ENCODE peak calls at places on chromosome 21, in seven cellular contexts. A is CD8-positive, alpha-beta T cell; T is fibroblast of mammary gland; Z is astrocyte of the cerebellum; V is sigmoid colon; M is lower lobe of right lung; G is brain microvascular endothelial cell. O is an unnamed sample.

GRCh38 chr21:46639489-46640386 is 4.3 kb downstream of the PRMT2 start:
- DNase-seq in A (no peak), T (peak; percentile 46), Z (no peak), V (no peak), M (no peak), G (no peak), O (no peak)

GRCh38 chr21:44582980-44583799 is 2.8 kb upstream of the KRTAP10-5 start:
- DNase-seq in A (no peak), T (no peak), Z (no peak), V (no peak), M (no peak), G (no peak), O (no peak)

GRCh38 chr21:44568261-44568660 is 5.3 kb upstream of the KRTAP10-4 start:
- DNase-seq in A (no peak), T (no peak), Z (no peak), V (no peak), M (peak; percentile 35), G (no peak), O (no peak)

GRCh38 chr21:16305686-16306085 is 575.9 kb downstream of the USP25 start:
- DNase-seq in A (no peak), T (peak; percentile 67), Z (peak; percentile 86), V (no peak), M (no peak), G (peak; percentile 18), O (no peak)

GRCh38 chr21:15289896-15290841 is 225.4 kb upstream of the NRIP1 start:
- DNase-seq in A (peak; percentile 17), T (no peak), Z (no peak), V (peak; percentile 64), M (peak; percentile 51), G (no peak), O (no peak)

GRCh38 chr21:46161180-46161799 is 5.9 kb upstream of the FTCD start:
- DNase-seq in A (no peak), T (no peak), Z (no peak), V (peak; percentile 58), M (no peak), G (no peak), O (peak; percentile 73)

GRCh38 chr21:32889596-32889995 is 118.0 kb upstream of the PAXBP1 start:
- DNase-seq in A (no peak), T (peak; percentile 44), Z (no peak), V (no peak), M (no peak), G (no peak), O (no peak)

GRCh38 chr21:21007606-21008005 is 9.4 kb downstream of the NCAM2 start:
- DNase-seq in A (no peak), T (no peak), Z (no peak), V (no peak), M (no peak), G (no peak), O (no peak)

GRCh38 chr21:44461005-44461404 is 5.7 kb downstream of the LRRC3 start:
- DNase-seq in A (no peak), T (no peak), Z (no peak), V (peak; percentile 53), M (no peak), G (no peak), O (no peak)

GRCh38 chr21:20997308-20997632 is 939 bp upstream of the NCAM2 start:
- DNase-seq in A (no peak), T (no peak), Z (no peak), V (no peak), M (no peak), G (no peak), O (no peak)

GRCh38 chr21:46294647-46295176 is 8.6 kb downstream of the YBEY start:
- DNase-seq in A (no peak), T (peak; percentile 72), Z (peak; percentile 43), V (no peak), M (peak; percentile 63), G (peak; percentile 55), O (no peak)

GRCh38 chr21:45856940-45857339 is 124.6 kb upstream of the COL6A1 start:
- DNase-seq in A (no peak), T (no peak), Z (no peak), V (no peak), M (no peak), G (no peak), O (no peak)

GRCh38 chr21:45974073-45975016 is 7.2 kb upstream of the COL6A1 start:
- DNase-seq in A (no peak), T (peak; percentile 84), Z (peak; percentile 57), V (peak; percentile 89), M (peak; percentile 48), G (peak; percentile 44), O (peak; percentile 87)

GRCh38 chr21:46145840-46146691 is 9.3 kb downstream of the FTCD start:
- DNase-seq in A (peak; percentile 9), T (no peak), Z (no peak), V (peak; percentile 61), M (peak; percentile 39), G (no peak), O (no peak)

GRCh38 chr21:38219049-38219628 is 37.7 kb upstream of the KCNJ15 start:
- DNase-seq in A (peak; percentile 39), T (peak; percentile 91), Z (peak; percentile 65), V (peak; percentile 84), M (peak; percentile 80), G (peak; percentile 63), O (no peak)

GRCh38 chr21:31278511-31279155 is 65.4 kb downstream of the TIAM1 start:
- DNase-seq in A (no peak), T (peak; percentile 11), Z (no peak), V (no peak), M (no peak), G (peak; percentile 35), O (no peak)

GRCh38 chr21:29449306-29449940 is 150.7 kb downstream of the BACH1 start:
- DNase-seq in A (peak; percentile 41), T (no peak), Z (no peak), V (no peak), M (no peak), G (no peak), O (no peak)

DNA sequence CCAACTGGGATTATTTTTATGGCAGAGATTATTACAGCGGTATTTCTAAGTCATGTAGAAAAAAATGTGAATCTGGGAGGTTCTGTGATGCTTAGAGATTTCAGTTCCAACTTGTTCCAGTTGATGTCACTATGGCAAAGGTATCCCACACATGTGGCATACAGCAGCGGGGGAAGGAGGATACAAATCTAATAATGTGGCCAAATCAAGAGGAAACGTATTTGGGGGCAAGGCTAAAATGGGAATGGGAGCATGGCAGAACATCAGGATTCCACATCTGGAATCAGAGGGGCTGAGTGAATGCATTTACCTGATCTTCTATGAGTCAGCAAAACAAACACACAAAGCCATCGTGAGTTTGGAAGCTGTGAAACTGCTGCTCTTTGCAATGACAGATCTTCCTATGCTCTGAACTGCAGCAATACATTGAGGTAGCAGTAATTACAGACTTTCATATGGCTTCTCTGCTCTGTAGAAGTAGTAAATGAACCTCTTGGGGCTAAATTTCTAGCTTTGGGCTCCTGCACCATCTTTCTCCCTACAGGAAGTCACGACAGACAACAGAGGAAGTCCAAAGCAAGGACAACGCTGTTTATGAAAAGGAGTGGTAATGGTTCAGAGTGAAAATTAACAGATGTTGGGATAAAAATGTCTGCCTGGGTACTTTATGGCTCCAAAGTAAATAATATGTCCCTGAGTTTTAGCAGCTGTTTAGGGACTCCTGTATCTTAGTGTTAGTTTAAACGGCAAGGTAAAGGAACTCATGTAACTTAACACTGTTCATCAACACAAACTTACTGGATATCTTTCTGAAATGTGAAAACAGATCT is 55.6 kb downstream of the GABPA start:
- DNase-seq in A (no peak), T (peak; percentile 38), Z (peak; percentile 16), V (no peak), M (no peak), G (peak; percentile 18), O (no peak)
- TF ChIP-seq CTCF in A (peak; percentile 39), T (peak; percentile 32), Z (peak; percentile 58), V (peak; percentile 35), M (peak; percentile 43), G (peak; percentile 57), O (no peak)

GRCh38 chr21:37009740-37010341 is 3.3 kb downstream of the RIPPLY3 start:
- DNase-seq in A (peak; percentile 71), T (peak; percentile 81), Z (peak; percentile 62), V (peak; percentile 88), M (peak; percentile 90), G (peak; percentile 72), O (peak; percentile 83)

GRCh38 chr21:37006521-37007291 is at the start of gene RIPPLY3:
- DNase-seq in A (peak; percentile 25), T (no peak), Z (no peak), V (no peak), M (no peak), G (no peak), O (no peak)

GRCh38 chr21:37008705-37009104 is 2.2 kb downstream of the RIPPLY3 start:
- DNase-seq in A (no peak), T (no peak), Z (no peak), V (no peak), M (no peak), G (no peak), O (no peak)

GRCh38 chr21:37006243-37006520 is 320 bp upstream of the RIPPLY3 start:
- DNase-seq in A (no peak), T (no peak), Z (no peak), V (no peak), M (no peak), G (no peak), O (no peak)

GRCh38 chr21:37005548-37006242 is 807 bp upstream of the RIPPLY3 start:
- DNase-seq in A (no peak), T (no peak), Z (no peak), V (no peak), M (no peak), G (no peak), O (peak; percentile 28)
- H3K4me3 ChIP-seq in A (peak overlapping the region; percentile 23), T (peak overlapping the region; percentile 27), Z (peak overlapping the region; percentile 38), V (peak overlapping the region; percentile 35), M (peak overlapping the region; percentile 49), G (peak overlapping the region; percentile 45), O (peak overlapping the region; percentile 70)

GRCh38 chr21:41876928-41877652 is 2.1 kb downstream of the PRDM15 start:
- DNase-seq in A (no peak), T (no peak), Z (no peak), V (no peak), M (no peak), G (no peak), O (no peak)
- TF ChIP-seq CTCF in A (no peak), T (no peak), Z (no peak), V (no peak), M (no peak), G (no peak), O (no peak)

GRCh38 chr21:34883501-34884271 is 165.4 kb downstream of the RUNX1 start:
- DNase-seq in A (no peak), T (no peak), Z (no peak), V (no peak), M (no peak), G (no peak), O (no peak)

GRCh38 chr21:34885636-34886553 is 163.2 kb downstream of the RUNX1 start:
- DNase-seq in A (peak; percentile 23), T (no peak), Z (no peak), V (no peak), M (no peak), G (no peak), O (no peak)

GRCh38 chr21:34884346-34884929 is 164.7 kb downstream of the RUNX1 start:
- DNase-seq in A (no peak), T (peak; percentile 25), Z (no peak), V (no peak), M (no peak), G (no peak), O (no peak)

GRCh38 chr21:34886554-34887385 is 162.3 kb downstream of the RUNX1 start:
- DNase-seq in A (peak; percentile 30), T (peak; percentile 59), Z (no peak), V (peak; percentile 72), M (peak; percentile 69), G (no peak), O (peak; percentile 77)

DNA sequence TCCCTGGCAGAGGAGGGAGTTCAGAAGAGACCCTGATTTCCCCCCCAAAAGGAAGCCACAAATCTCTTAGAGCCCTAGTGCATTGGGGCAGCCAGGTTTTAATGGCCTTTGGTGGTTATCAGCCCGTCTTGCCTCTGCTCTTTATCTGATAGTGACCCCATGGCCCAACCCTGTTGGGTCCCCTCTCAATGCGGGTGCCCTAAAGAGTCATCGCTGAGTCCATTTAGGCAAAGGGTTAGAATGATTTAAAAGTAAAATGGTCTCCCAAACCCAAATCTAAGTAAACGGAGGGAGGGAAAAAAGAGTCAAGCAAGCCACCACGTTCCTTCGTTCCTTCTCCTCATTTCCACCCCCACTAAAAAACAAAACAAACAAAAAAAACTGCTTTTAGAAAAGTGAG is 164.0 kb downstream of the RUNX1 start:
- DNase-seq in A (no peak), T (no peak), Z (no peak), V (no peak), M (no peak), G (no peak), O (no peak)
- H3K4me3 ChIP-seq in A (no peak overlapping the region), T (peak overlapping the region; percentile 93), Z (peak overlapping the region; percentile 89), V (no peak overlapping the region), M (peak overlapping the region; percentile 70), G (peak overlapping the region; percentile 91), O (peak overlapping the region; percentile 85)

O was measured in coronary artery.